ENCODE peak calls at places on chromosomes 12 and 14, in four cellular contexts. One of them, this sample, is unnamed.

GRCh38 chr12:44628180-44628579 is 247.9 kb downstream of the NELL2 start:
- DNase-seq in HEK293T: no peak
- DNase-seq in C1 segment of cervical spinal cord: no peak
- DNase-seq in AG04450: no peak
- DNase-seq in this sample: no peak

GRCh38 chr12:4934651-4935050 is 24.9 kb downstream of the KCNA1 start:
- DNase-seq in AG04450: no peak
- DNase-seq in HEK293T: no peak
- DNase-seq in C1 segment of cervical spinal cord: no peak
- DNase-seq in this sample: no peak

GRCh38 chr12:29726321-29726692 is 57.4 kb downstream of the TMTC1 start:
- DNase-seq in C1 segment of cervical spinal cord: no peak
- DNase-seq in HEK293T: peak
- DNase-seq in AG04450: no peak
- DNase-seq in this sample: no peak

GRCh38 chr12:55694651-55695050 is 13.1 kb downstream of the ITGA7 start:
- DNase-seq in C1 segment of cervical spinal cord: no peak
- DNase-seq in HEK293T: no peak
- DNase-seq in AG04450: no peak
- DNase-seq in this sample: no peak

GRCh38 chr14:74913986-74914573 is 9.0 kb downstream of the RPS6KL1 start:
- DNase-seq in AG04450: peak
- DNase-seq in HEK293T: peak
- DNase-seq in C1 segment of cervical spinal cord: peak
- DNase-seq in this sample: no peak

GRCh38 chr12:121804417-121805111 is 755 bp downstream of the SETD1B start:
- DNase-seq in C1 segment of cervical spinal cord: peak
- DNase-seq in HEK293T: no peak
- DNase-seq in AG04450: no peak
- DNase-seq in this sample: peak

GRCh38 chr12:18084080-18084479 is 5.9 kb downstream of the RERGL start:
- DNase-seq in C1 segment of cervical spinal cord: no peak
- DNase-seq in HEK293T: no peak
- DNase-seq in AG04450: no peak
- DNase-seq in this sample: no peak

GRCh38 chr14:36820111-36820709 is 158.6 kb downstream of the PAX9 start:
- DNase-seq in C1 segment of cervical spinal cord: no peak
- DNase-seq in AG04450: no peak
- DNase-seq in HEK293T: peak
- DNase-seq in this sample: no peak

GRCh38 chr14:96117101-96117897 is 78.1 kb downstream of the C14orf132 start:
- DNase-seq in AG04450: no peak
- DNase-seq in C1 segment of cervical spinal cord: no peak
- DNase-seq in HEK293T: no peak
- DNase-seq in this sample: no peak

GRCh38 chr14:99463974-99464373 is 16.7 kb downstream of the SETD3 start:
- DNase-seq in AG04450: no peak
- DNase-seq in HEK293T: no peak
- DNase-seq in C1 segment of cervical spinal cord: no peak
- DNase-seq in this sample: no peak

GRCh38 chr12:109278912-109279311 is 30.2 kb downstream of the FOXN4 start:
- DNase-seq in HEK293T: no peak
- DNase-seq in AG04450: no peak
- DNase-seq in C1 segment of cervical spinal cord: no peak
- DNase-seq in this sample: no peak

GRCh38 chr12:74415633-74416032 is 122.0 kb upstream of the ATXN7L3B start:
- DNase-seq in C1 segment of cervical spinal cord: no peak
- DNase-seq in HEK293T: peak
- DNase-seq in AG04450: no peak
- DNase-seq in this sample: no peak

GRCh38 chr12:97939141-97939540 is 476.5 kb downstream of the RMST start:
- DNase-seq in AG04450: no peak
- DNase-seq in HEK293T: no peak
- DNase-seq in C1 segment of cervical spinal cord: no peak
- DNase-seq in this sample: no peak

GRCh38 chr12:29220632-29221336 is 71.7 kb downstream of the FAR2 start:
- DNase-seq in C1 segment of cervical spinal cord: no peak
- DNase-seq in AG04450: no peak
- DNase-seq in HEK293T: no peak
- DNase-seq in this sample: no peak

GRCh38 chr14:96198430-96199133 is 6.1 kb upstream of the BDKRB2 start:
- DNase-seq in HEK293T: no peak
- DNase-seq in AG04450: no peak
- DNase-seq in C1 segment of cervical spinal cord: no peak
- DNase-seq in this sample: no peak

GRCh38 chr12:27330846-27331245 is 1.8 kb upstream of the BMAL2 start:
- DNase-seq in HEK293T: no peak
- DNase-seq in AG04450: no peak
- DNase-seq in C1 segment of cervical spinal cord: no peak
- DNase-seq in this sample: no peak

GRCh38 chr14:23445773-23446172 is 10.3 kb upstream of the MYH7 start:
- DNase-seq in AG04450: no peak
- DNase-seq in C1 segment of cervical spinal cord: no peak
- DNase-seq in HEK293T: no peak
- DNase-seq in this sample: no peak

GRCh38 chr12:132713123-132713522 is 2.5 kb downstream of the PGAM5 start:
- DNase-seq in C1 segment of cervical spinal cord: no peak
- DNase-seq in HEK293T: no peak
- DNase-seq in AG04450: no peak
- DNase-seq in this sample: no peak

GRCh38 chr12:106841471-106842302 is 67.2 kb downstream of the RIC8B start:
- DNase-seq in AG04450: no peak
- DNase-seq in HEK293T: peak
- DNase-seq in C1 segment of cervical spinal cord: peak
- DNase-seq in this sample: peak

GRCh38 chr14:22748691-22749090 is 17.8 kb upstream of the OXA1L start:
- DNase-seq in C1 segment of cervical spinal cord: no peak
- DNase-seq in AG04450: no peak
- DNase-seq in HEK293T: no peak
- DNase-seq in this sample: no peak

GRCh38 chr12:63150255-63151060 is 543 bp downstream of the AVPR1A start:
- DNase-seq in C1 segment of cervical spinal cord: no peak
- DNase-seq in HEK293T: peak
- DNase-seq in AG04450: no peak
- DNase-seq in this sample: no peak